ENCODE peak calls at places on chromosomes 12 and 14, in four cellular contexts. C is IMR-90, O is body of pancreas, H is OCI-LY7. I is an unnamed sample.

GRCh38 chr12:115474525-115475353 is 790.8 kb upstream of the TBX3 start:
- DNase-seq in O (no peak), H (no peak), C (no peak), I (no peak)

GRCh38 chr12:18084080-18084479 is 5.9 kb downstream of the RERGL start:
- DNase-seq in O (no peak), C (no peak), H (no peak), I (no peak)

GRCh38 chr12:114361545-114361944 is 44.4 kb downstream of the TBX5 start:
- DNase-seq in C (no peak), O (no peak), H (no peak), I (no peak)

GRCh38 chr14:70442750-70443149 is 9.2 kb upstream of the ADAM21 start:
- DNase-seq in H (peak), O (no peak), C (no peak), I (no peak)

GRCh38 chr12:48165089-48166031 is 8.0 kb upstream of the ASB8 start:
- DNase-seq in H (peak), O (no peak), C (peak), I (peak)

GRCh38 chr12:64175254-64175945 is 46.7 kb downstream of the KICS2 start:
- DNase-seq in H (no peak), C (no peak), O (no peak), I (no peak)

GRCh38 chr12:49352351-49352750 is 5.7 kb downstream of the DNAJC22 start:
- DNase-seq in H (no peak), O (no peak), C (no peak), I (no peak)

GRCh38 chr12:48061943-48062719 is 43.7 kb downstream of the SENP1 start:
- DNase-seq in C (no peak), H (no peak), O (no peak), I (peak)

GRCh38 chr12:94640134-94640928 is 10.0 kb downstream of the TMCC3 start:
- DNase-seq in H (no peak), O (no peak), C (peak), I (no peak)

GRCh38 chr12:6272300-6273208 is 37.9 kb upstream of the PLEKHG6 start:
- DNase-seq in H (no peak), C (no peak), O (no peak), I (no peak)

GRCh38 chr12:130127909-130128763 is 34.1 kb upstream of the FZD10 start:
- DNase-seq in H (no peak), O (peak), C (no peak), I (no peak)

GRCh38 chr12:121223283-121223946 is 13.5 kb downstream of the P2RX4 start:
- DNase-seq in O (peak), H (peak), C (no peak), I (no peak)
- TF ChIP-seq CTCF in O (peak), H (peak), C (peak), I (no peak)

DNA sequence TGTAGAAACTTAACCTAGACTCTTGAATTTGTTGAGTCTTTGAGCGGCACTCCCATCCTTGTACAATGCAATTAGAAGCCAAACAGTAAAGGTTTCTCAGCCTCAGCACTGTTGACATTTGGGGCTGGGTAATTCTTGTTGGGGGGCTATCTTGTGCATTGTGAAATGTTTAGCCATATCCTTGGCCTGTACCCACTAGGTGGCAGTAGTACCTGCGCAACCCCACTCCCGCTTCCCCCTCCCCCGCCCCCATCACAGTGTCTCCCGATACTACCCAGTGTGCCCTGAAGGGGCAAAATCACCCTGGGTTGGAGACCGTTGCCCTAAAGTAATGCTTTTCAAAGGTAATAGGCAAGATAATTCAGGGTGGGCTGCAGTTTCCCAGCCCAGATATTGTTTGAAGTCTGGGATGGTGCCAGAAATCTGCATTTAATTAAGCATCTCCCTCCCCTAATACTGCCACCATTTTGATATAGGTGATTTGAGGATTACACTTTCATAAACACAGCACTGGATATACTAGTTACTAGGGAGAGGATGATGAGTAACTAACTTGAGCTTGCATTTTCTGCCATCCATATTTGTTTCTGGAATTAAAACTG is 1.8 kb downstream of the COX6A1 start:
- DNase-seq in H (peak), O (peak), C (peak), I (no peak)
- H3K4me3 ChIP-seq in H (peak), O (no peak), C (no peak), I (peak)

GRCh38 chr12:108839011-108839889 is 18.1 kb downstream of the SSH1 start:
- DNase-seq in H (no peak), O (peak), C (peak), I (no peak)
- TF ChIP-seq CTCF in H (no peak), O (no peak), C (no peak), I (no peak)

GRCh38 chr12:13258717-13259119 is 62.2 kb downstream of the EMP1 start:
- DNase-seq in C (no peak), O (no peak), H (no peak), I (peak)
- H3K4me3 ChIP-seq in C (no peak), O (no peak), H (no peak), I (no peak)

DNA sequence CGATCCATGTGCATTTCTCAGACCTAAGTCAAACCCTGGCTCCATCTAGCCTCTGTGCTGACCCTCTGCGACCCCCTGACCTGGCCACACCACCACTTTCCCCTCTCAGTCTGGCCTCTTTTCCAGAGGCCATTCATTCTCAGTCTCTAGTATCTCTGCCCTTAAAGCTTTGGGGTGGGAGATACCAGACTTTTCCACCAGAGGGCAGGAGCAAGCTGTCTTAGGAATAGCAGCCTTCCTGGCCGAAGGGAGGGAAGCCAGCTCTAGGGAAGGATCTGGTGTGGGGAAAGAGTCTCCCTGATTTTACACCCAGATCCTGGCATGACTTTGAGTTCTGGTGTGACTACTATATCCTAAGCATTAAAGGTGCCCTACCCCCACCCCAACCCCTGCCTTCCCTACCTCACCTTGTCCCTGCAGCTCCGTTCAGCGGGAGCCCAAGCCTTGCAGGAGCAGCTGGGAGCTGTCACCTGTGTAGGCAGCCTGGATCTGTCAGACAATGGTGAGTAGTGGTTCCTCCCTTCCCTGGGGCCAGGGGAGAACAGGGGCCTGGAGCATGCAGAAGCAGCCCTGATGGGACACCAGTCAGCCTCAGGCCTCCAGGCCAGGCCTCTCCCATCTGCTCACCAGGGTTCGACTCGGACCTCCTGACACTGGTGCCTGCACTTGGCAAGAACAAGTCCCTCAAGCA is 6.6 kb downstream of the CARMIL3 start:
- DNase-seq in O (peak), H (peak), C (peak), I (peak)
- TF ChIP-seq CTCF in O (peak), H (peak), C (peak), I (peak)

DNA sequence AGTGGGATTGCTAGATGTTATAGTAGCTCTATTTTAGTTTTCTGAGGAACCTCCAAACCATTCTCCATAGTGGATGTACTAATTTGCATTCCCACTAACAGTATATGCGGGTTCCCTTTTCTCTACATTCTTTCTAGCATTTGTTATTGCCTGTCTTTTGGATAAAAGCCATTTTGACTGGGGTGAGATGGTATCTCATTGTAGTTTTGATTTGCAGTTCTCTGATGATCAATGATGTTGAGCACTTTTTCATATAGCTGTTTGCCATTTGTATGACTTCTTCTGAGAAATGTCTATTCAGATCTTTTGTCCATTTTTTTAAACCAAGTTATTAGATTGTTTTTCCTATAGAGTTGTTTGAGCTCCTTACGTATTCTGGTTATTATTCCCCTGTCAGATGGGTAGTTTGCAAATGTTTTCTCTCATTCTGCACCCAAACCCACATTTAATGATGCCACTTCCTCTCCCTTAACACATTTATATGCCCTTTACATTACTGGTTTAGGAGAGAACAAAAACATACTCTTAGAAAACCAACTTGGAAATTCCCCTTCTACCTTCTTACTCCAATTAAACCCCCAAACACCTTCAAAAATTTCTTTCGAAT is 48.2 kb downstream of the NELL2 start:
- DNase-seq in H (no peak), O (no peak), C (no peak), I (no peak)
- H3K4me3 ChIP-seq in H (no peak), O (no peak), C (no peak), I (no peak)

DNA sequence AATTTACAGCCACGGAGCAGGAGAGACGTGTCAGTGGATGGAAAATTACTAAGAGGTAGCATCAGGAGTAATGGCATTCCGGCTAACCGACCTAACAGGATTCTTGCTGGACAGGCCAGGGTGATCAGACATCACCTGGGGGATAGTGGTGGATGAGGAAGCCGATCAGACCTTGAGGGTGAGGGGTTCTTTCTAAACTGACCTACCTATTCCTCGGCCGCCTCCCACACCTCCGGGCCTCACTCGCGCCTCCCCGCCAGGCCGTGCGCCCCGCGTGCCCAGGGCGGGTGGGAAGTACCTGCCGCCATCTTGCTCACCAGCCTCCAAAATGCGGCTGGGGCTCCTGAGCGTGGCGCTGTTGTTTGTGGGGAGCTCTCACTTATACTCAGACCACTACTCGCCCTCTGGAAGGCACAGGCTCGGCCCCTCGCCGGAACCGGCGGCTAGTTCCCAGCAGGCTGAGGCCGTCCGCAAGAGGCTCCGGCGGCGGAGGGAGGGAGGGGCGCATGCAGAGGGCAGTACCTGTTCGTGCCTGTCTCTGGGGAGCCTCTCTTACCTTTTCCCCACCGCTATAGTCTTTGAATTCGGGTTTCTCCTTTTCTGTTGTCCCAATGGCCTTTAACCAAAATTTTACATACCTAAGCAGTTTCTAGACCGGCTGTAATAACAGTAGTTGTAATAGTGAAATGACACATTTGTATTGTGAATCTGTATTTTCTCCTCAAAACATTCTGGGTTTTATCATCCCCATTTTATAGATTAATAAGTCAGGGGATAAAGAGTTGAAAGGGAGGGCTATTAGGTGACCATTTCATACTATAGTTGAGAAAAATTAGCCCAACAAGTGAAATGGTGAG is at the start of gene TMPRSS12:
- DNase-seq in O (peak), H (no peak), C (no peak), I (no peak)
- TF ChIP-seq CTCF in O (no peak), H (no peak), C (no peak), I (no peak)

DNA sequence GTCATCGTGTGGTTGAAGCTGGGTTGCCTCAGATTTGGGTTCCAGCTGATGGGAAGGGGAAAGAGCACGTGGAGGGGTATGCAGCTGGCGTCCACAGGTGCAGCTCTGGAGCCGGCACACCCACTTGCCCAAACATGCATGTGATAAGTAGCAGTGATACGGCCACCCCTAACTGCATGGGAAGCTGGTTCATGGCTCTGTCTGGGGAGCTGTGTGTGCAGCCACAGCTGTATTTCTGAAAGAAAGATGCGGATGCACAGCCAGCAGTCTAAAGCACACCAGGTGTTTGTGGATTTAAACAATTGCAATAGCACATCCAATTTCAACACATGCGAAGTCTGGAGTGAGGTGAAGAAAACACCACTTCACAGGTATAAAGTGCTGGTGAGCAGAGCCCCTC is 181.4 kb downstream of the EFCAB11 start:
- DNase-seq in O (no peak), H (peak), C (no peak), I (no peak)
- H3K4me3 ChIP-seq in O (no peak), H (peak), C (no peak), I (no peak)

DNA sequence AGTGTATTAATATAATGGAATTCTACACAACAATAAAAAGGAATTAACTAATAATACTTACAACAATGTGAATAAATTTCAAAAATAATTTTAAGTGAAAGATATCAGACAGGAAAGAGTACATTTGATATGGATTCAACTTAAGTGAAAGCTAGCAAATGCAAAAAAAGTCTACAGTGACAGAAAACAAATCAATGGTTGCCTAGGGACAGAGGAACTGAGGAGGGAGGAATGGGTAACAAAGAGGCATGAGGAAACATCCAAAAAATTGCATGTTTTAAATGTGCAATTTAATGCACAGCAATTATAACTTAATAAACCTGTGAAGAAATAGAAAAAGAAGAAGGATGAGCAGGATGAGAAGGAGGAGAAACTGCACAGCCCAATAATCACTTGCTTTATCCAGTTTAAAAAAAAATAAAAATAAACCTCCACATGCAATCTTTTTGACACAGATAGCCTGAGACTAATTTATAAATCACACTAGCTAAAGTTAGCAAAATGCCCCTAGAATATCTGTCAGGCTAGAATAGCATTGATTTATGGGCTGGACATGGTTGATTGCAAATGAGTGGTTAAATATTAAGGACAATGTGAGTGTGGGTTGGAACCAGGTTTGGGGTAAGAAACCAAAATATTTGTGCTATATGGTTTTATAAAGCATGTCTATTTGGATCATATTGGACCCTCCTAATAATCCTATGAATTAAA is 1089.1 kb downstream of the TRHDE start:
- DNase-seq in O (no peak), H (no peak), C (no peak), I (no peak)
- TF ChIP-seq CTCF in O (no peak), H (no peak), C (no peak), I (no peak)

GRCh38 chr12:132454949-132455418 is 35.0 kb upstream of the FBRSL1 start:
- DNase-seq in H (no peak), O (no peak), C (no peak), I (no peak)
- H3K4me3 ChIP-seq in H (no peak), O (no peak), C (no peak), I (no peak)

I was measured in LNCaP clone FGC.